ENCODE peak calls at places on chromosomes 12 and 14, in five cellular contexts. P is heart left ventricle, W is ovary, N is astrocyte, Q is uterus. T is an unnamed sample.

GRCh38 chr14:76687611-76688372 is 73.5 kb upstream of the VASH1 start:
- DNase-seq in N (peak; percentile 36), W (no peak), Q (no peak), P (no peak), T (no peak)

GRCh38 chr12:5003025-5003666 is 40.5 kb upstream of the KCNA5 start:
- DNase-seq in Q (no peak), W (no peak), P (peak; percentile 54), N (peak; percentile 12), T (peak; percentile 55)

GRCh38 chr12:71639341-71639760 is 24.3 kb downstream of the ZFC3H1 start:
- DNase-seq in Q (no peak), N (no peak), W (no peak), P (peak; percentile 12), T (no peak)

GRCh38 chr14:31893156-31893813 is 183.8 kb upstream of the ARHGAP5 start:
- DNase-seq in W (no peak), N (peak; percentile 18), P (peak; percentile 25), Q (no peak), T (no peak)

GRCh38 chr14:30551460-30551859 is 7.5 kb upstream of the G2E3 start:
- DNase-seq in P (no peak), W (no peak), Q (no peak), N (no peak), T (no peak)

GRCh38 chr12:113980537-113981337 is 14.6 kb upstream of the RBM19 start:
- DNase-seq in W (no peak), N (peak; percentile 46), P (no peak), Q (no peak), T (no peak)

GRCh38 chr14:99260116-99260515 is 11.9 kb downstream of the BCL11B start:
- DNase-seq in P (no peak), W (no peak), Q (no peak), N (no peak), T (no peak)

GRCh38 chr14:21025374-21026151 is 702 bp upstream of the NDRG2 start:
- DNase-seq in P (peak; percentile 89), N (no peak), Q (peak; percentile 94), W (peak; percentile 98), T (no peak)

GRCh38 chr12:90152897-90153624 is 444.4 kb upstream of the ATP2B1 start:
- DNase-seq in N (no peak), P (no peak), Q (no peak), W (no peak), T (no peak)

GRCh38 chr12:93563807-93564538 is 8.5 kb upstream of the SOCS2 start:
- DNase-seq in P (no peak), Q (no peak), W (no peak), N (peak; percentile 9), T (peak; percentile 58)

GRCh38 chr12:75488553-75488952 is 8.0 kb downstream of the GLIPR1 start:
- DNase-seq in Q (no peak), N (peak; percentile 29), P (no peak), W (no peak), T (no peak)

GRCh38 chr14:84959796-84960515 is 570.0 kb upstream of the FLRT2 start:
- DNase-seq in N (no peak), Q (no peak), W (no peak), P (no peak), T (no peak)

GRCh38 chr12:69648476-69648875 is 37.8 kb upstream of the LRRC10 start:
- DNase-seq in P (no peak), W (no peak), N (peak; percentile 96), Q (no peak), T (no peak)

GRCh38 chr14:24481622-24482324 is 26.3 kb downstream of the CMA1 start:
- DNase-seq in P (no peak), W (no peak), N (no peak), Q (no peak), T (peak; percentile 37)

GRCh38 chr12:92562063-92562734 is 140.6 kb upstream of the PLEKHG7 start:
- DNase-seq in Q (no peak), P (no peak), N (no peak), W (no peak), T (no peak)

GRCh38 chr12:117100251-117100650 is 1.0 kb upstream of the TESC start:
- DNase-seq in W (no peak), P (no peak), N (no peak), Q (no peak), T (no peak)

GRCh38 chr12:39912211-39912980 is 193.5 kb downstream of the SLC2A13 start:
- DNase-seq in N (no peak), W (no peak), Q (no peak), P (no peak), T (peak; percentile 85)

GRCh38 chr12:130163461-130164215 is 1.4 kb downstream of the FZD10 start:
- DNase-seq in W (no peak), Q (no peak), P (no peak), N (no peak), T (no peak)
- H3K27ac ChIP-seq in W (no peak overlapping the region), Q (no peak overlapping the region), P (no peak overlapping the region), N (no peak overlapping the region), T (no peak overlapping the region)

GRCh38 chr14:94391284-94391914 is 3.0 kb upstream of the SERPINA1 start:
- DNase-seq in P (no peak), Q (no peak), W (no peak), N (no peak), T (no peak)
- H3K4me1 ChIP-seq in P (no peaks in the 10 kb centered on the region), Q (no peaks in the 10 kb centered on the region), W (no peaks in the 10 kb centered on the region), N (peaks cover 22% of the 10 kb centered on the region), T (peaks cover 11% of the 10 kb centered on the region)

GRCh38 chr14:43647302-43647701 is 859.8 kb downstream of the FSCB start:
- DNase-seq in Q (no peak), N (no peak), W (no peak), P (no peak), T (no peak)
- TF ChIP-seq CTCF in Q (no peak), N (no peak), W (no peak), P (no peak), T (no peak)

GRCh38 chr12:6337958-6338406 is 3.9 kb downstream of the TNFRSF1A start:
- DNase-seq in N (peak; percentile 61), Q (peak; percentile 42), W (no peak), P (no peak), T (no peak)
- H3K27ac ChIP-seq in N (peak overlapping the region; percentile 98), Q (peak overlapping the region; percentile 95), W (no peak overlapping the region), P (peak overlapping the region; percentile 98), T (peak overlapping the region; percentile 99)

T was measured in lung.